ENCODE peak calls at places on chromosome 7, in four cellular contexts. V is K562, H is GM12878, A is HL-60. T is an unnamed sample.

GRCh38 chr7:2862831-2863361 is 18.8 kb upstream of the GNA12 start:
- DNase-seq in V (no peak), H (no peak), A (peak), T (no peak)

GRCh38 chr7:25775999-25776736 is 375.8 kb upstream of the NFE2L3 start:
- DNase-seq in V (no peak), A (no peak), H (no peak), T (no peak)

GRCh38 chr7:76246804-76247389 is 45.2 kb downstream of the SRRM3 start:
- DNase-seq in A (no peak), V (no peak), H (no peak), T (no peak)

GRCh38 chr7:83271212-83272099 is 108.8 kb upstream of the PCLO start:
- DNase-seq in V (no peak), H (no peak), A (no peak), T (no peak)

GRCh38 chr7:99928994-99929729 is at the start of gene GJC3:
- DNase-seq in A (no peak), H (no peak), V (peak), T (peak)

GRCh38 chr7:79317728-79318127 is 135.7 kb downstream of the MAGI2 start:
- DNase-seq in V (no peak), A (no peak), H (no peak), T (no peak)

GRCh38 chr7:106086062-106086461 is 26.1 kb downstream of the SYPL1 start:
- DNase-seq in V (no peak), H (no peak), A (no peak), T (no peak)

GRCh38 chr7:2661602-2662272 is 26.3 kb upstream of the AMZ1 start:
- DNase-seq in H (no peak), A (no peak), V (no peak), T (no peak)

GRCh38 chr7:45863715-45864114 is 9.2 kb downstream of the CCDC201 start:
- DNase-seq in A (no peak), H (no peak), V (no peak), T (no peak)

GRCh38 chr7:152341039-152341913 is 94.5 kb downstream of the KMT2C start:
- DNase-seq in H (peak), V (no peak), A (no peak), T (no peak)

GRCh38 chr7:42495251-42495650 is 258.2 kb upstream of the GLI3 start:
- DNase-seq in H (no peak), V (no peak), A (no peak), T (no peak)

GRCh38 chr7:107622429-107622828 is 38.2 kb upstream of the SLC26A4 start:
- DNase-seq in A (peak), V (no peak), H (no peak), T (no peak)

GRCh38 chr7:80614911-80615310 is 23.5 kb upstream of the CD36 start:
- DNase-seq in V (no peak), A (no peak), H (no peak), T (no peak)

GRCh38 chr7:141534757-141535737 is 16.2 kb upstream of the AGK start:
- DNase-seq in H (no peak), V (no peak), A (no peak), T (no peak)

GRCh38 chr7:25820432-25821040 is 331.5 kb upstream of the NFE2L3 start:
- DNase-seq in A (no peak), H (no peak), V (peak), T (no peak)

GRCh38 chr7:54076619-54077018 is 465.6 kb upstream of the VSTM2A start:
- DNase-seq in V (no peak), A (no peak), H (no peak), T (no peak)

GRCh38 chr7:149635561-149636329 is 137.6 kb downstream of the ZNF467 start:
- DNase-seq in A (no peak), H (no peak), V (no peak), T (no peak)

GRCh38 chr7:37028909-37029440 is 304.7 kb upstream of the AOAH start:
- DNase-seq in V (no peak), A (no peak), H (no peak), T (no peak)

GRCh38 chr7:82704121-82704520 is 260.5 kb upstream of the CACNA2D1 start:
- DNase-seq in A (no peak), V (no peak), H (no peak), T (no peak)

GRCh38 chr7:106112972-106113421 is 885 bp upstream of the SYPL1 start:
- DNase-seq in V (no peak), H (no peak), A (no peak), T (no peak)

GRCh38 chr7:126447984-126448383 is 804.8 kb downstream of the GRM8 start:
- DNase-seq in V (no peak), A (no peak), H (no peak), T (no peak)

GRCh38 chr7:126441745-126442144 is 811.0 kb downstream of the GRM8 start:
- DNase-seq in H (no peak), A (no peak), V (no peak), T (no peak)

GRCh38 chr7:126440542-126440941 is 812.2 kb downstream of the GRM8 start:
- DNase-seq in V (no peak), A (no peak), H (no peak), T (no peak)

GRCh38 chr7:126445991-126446390 is 806.8 kb downstream of the GRM8 start:
- DNase-seq in H (no peak), V (no peak), A (no peak), T (no peak)

DNA sequence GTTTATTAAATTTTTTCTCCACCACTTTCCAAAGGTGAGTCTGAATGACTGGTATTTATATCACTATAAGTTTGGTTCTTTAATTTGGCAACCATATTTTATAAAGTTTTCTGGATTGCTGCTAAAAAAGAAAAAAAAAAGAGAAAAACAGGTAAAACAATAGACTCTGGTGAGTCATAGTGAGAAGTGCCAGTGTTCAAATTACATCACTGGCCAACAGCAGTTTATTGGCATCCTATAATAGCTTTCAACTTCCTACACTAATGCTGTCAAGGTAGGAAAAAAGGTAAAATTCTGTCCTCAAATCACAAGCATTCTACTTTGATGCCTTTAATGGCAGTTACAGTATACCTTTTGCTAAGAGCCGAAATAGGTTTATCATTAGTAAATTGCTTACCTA is 808.8 kb downstream of the GRM8 start:
- DNase-seq in V (no peak), H (no peak), A (no peak), T (no peak)
- TF ChIP-seq SPI1 in V (no peak), H (no peak), A (no peak), T (no peak)

GRCh38 chr7:74307738-74308505 is 18.7 kb downstream of the CLIP2 start:
- DNase-seq in H (no peak), A (no peak), V (no peak), T (no peak)

GRCh38 chr7:74318043-74318442 is 28.8 kb downstream of the CLIP2 start:
- DNase-seq in H (no peak), A (no peak), V (no peak), T (no peak)

GRCh38 chr7:74311305-74311744 is 22.1 kb downstream of the CLIP2 start:
- DNase-seq in V (no peak), H (no peak), A (no peak), T (no peak)

GRCh38 chr7:74317146-74317782 is 28.1 kb downstream of the CLIP2 start:
- DNase-seq in H (no peak), V (no peak), A (no peak), T (no peak)

GRCh38 chr7:74312418-74313021 is 23.3 kb downstream of the CLIP2 start:
- DNase-seq in V (no peak), H (no peak), A (no peak), T (no peak)
- TF ChIP-seq SPI1 in V (no peak), H (peak), A (peak), T (peak)

DNA sequence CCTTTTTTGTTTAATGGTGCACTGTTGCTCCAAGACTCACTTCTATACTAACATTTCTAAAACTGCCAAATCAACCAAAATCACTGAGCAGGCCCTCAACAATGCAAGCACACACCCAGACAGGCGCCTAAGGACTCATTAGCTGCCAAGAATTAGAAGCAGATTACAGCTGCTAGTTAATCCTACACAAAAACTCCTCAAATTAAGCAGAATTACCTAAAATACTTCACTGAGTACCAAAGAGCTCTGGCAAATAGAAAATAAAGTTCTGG is 13.0 kb downstream of the TNPO3 start:
- DNase-seq in V (no peak), A (no peak), H (no peak), T (no peak)
- TF ChIP-seq SPI1 in V (no peak), A (no peak), H (no peak), T (no peak)

DNA sequence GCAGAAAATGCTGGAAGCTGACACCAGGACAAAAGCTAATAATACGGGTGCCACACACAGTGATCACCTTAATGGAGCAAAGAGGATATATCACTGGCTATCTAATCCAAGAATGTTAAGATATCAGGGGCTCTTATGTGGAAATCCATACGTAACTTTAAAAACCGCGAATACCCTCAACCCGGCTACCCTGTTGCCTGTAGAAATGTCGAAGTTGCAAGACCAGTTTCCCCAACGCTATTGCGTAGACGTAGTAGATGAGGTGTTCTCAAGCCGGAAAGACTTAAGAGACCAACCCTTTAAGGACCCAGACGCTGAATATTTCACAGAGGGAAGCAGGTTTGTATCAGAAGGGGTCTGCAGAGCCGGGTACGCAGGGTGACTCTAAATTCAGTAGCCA is 7.9 kb upstream of the CYREN start:
- DNase-seq in A (no peak), V (no peak), H (no peak), T (no peak)
- TF ChIP-seq SPI1 in A (no peak), V (no peak), H (no peak), T (no peak)

T was measured in GM12891.